ENCODE peak calls at places on chromosome 3, in ten cellular contexts. G is astrocyte; J is suprapubic skin; S is AG04450; R is neural progenitor cell; N is CD8-positive, alpha-beta T cell; Y is brain microvascular endothelial cell; I is upper lobe of right lung; M is keratinocyte; A is CD4-positive, alpha-beta T cell. C is an unnamed sample.

GRCh38 chr3:72698154-72698917 is 149.9 kb downstream of the SHQ1 start:
- DNase-seq in G (no peak), J (no peak), S (no peak), R (peak; percentile 43), N (no peak), Y (no peak), I (no peak), M (no peak), A (no peak), C (no peak)

GRCh38 chr3:37937156-37937555 is 53.4 kb upstream of the VILL start:
- DNase-seq in G (no peak), J (no peak), S (no peak), R (no peak), N (no peak), Y (no peak), I (no peak), M (no peak), A (no peak), C (no peak)

GRCh38 chr3:29430558-29430971 is 149.7 kb downstream of the RBMS3 start:
- DNase-seq in G (peak; percentile 78), J (no peak), S (peak; percentile 51), R (peak; percentile 42), N (no peak), Y (peak; percentile 27), I (no peak), M (no peak), A (no peak), C (no peak)

GRCh38 chr3:107884719-107885460 is 205.9 kb downstream of the CD47 start:
- DNase-seq in G (peak; percentile 72), J (no peak), S (peak; percentile 10), R (peak; percentile 11), N (no peak), Y (no peak), I (no peak), M (no peak), A (no peak), C (no peak)

GRCh38 chr3:134652886-134653630 is 2.2 kb upstream of the KY start:
- DNase-seq in G (no peak), J (no peak), S (no peak), R (no peak), N (no peak), Y (no peak), I (no peak), M (no peak), A (no peak), C (no peak)

GRCh38 chr3:28940530-28940929 is 340.3 kb upstream of the RBMS3 start:
- DNase-seq in G (peak; percentile 98), J (no peak), S (peak; percentile 78), R (no peak), N (no peak), Y (peak; percentile 80), I (no peak), M (no peak), A (no peak), C (no peak)

GRCh38 chr3:72750405-72750922 is 97.8 kb downstream of the SHQ1 start:
- DNase-seq in G (no peak), J (no peak), S (no peak), R (peak; percentile 8), N (no peak), Y (no peak), I (no peak), M (no peak), A (no peak), C (no peak)

GRCh38 chr3:99875925-99876781 is 58.5 kb downstream of the CMSS1 start:
- DNase-seq in G (peak; percentile 65), J (peak; percentile 82), S (no peak), R (peak; percentile 97), N (peak; percentile 52), Y (peak; percentile 75), I (peak; percentile 91), M (no peak), A (peak; percentile 71), C (no peak)

GRCh38 chr3:52679811-52680210 is 5.9 kb downstream of the PBRM1 start:
- DNase-seq in G (no peak), J (no peak), S (no peak), R (no peak), N (no peak), Y (no peak), I (no peak), M (no peak), A (no peak), C (no peak)

GRCh38 chr3:147838650-147839049 is 429.5 kb downstream of the ZIC1 start:
- DNase-seq in G (no peak), J (no peak), S (no peak), R (no peak), N (no peak), Y (no peak), I (no peak), M (no peak), A (no peak), C (no peak)

GRCh38 chr3:160403028-160403545 is 3.6 kb downstream of the SMC4 start:
- DNase-seq in G (no peak), J (no peak), S (no peak), R (no peak), N (no peak), Y (no peak), I (no peak), M (no peak), A (no peak), C (no peak)

GRCh38 chr3:151152626-151153025 is 50.4 kb downstream of the GPR171 start:
- DNase-seq in G (no peak), J (no peak), S (no peak), R (no peak), N (no peak), Y (no peak), I (no peak), M (no peak), A (no peak), C (no peak)
- H3K27ac ChIP-seq in G (no peak overlapping the region), J (no peak overlapping the region), S (no peak overlapping the region), R (no peak overlapping the region), N (no peak overlapping the region), Y (no peak overlapping the region), I (no peak overlapping the region), M (no peak overlapping the region), A (no peak overlapping the region), C (no peak overlapping the region)

GRCh38 chr3:186933801-186934200 is 3.5 kb downstream of the ST6GAL1 start:
- DNase-seq in G (no peak), J (no peak), S (no peak), R (no peak), N (no peak), Y (no peak), I (no peak), M (no peak), A (no peak), C (no peak)
- H3K27ac ChIP-seq in G (no peak overlapping the region), J (no peak overlapping the region), S (no peak overlapping the region), R (no peak overlapping the region), N (no peak overlapping the region), Y (no peak overlapping the region), I (peak overlapping the region; percentile 83), M (no peak overlapping the region), A (no peak overlapping the region), C (no peak overlapping the region)

DNA sequence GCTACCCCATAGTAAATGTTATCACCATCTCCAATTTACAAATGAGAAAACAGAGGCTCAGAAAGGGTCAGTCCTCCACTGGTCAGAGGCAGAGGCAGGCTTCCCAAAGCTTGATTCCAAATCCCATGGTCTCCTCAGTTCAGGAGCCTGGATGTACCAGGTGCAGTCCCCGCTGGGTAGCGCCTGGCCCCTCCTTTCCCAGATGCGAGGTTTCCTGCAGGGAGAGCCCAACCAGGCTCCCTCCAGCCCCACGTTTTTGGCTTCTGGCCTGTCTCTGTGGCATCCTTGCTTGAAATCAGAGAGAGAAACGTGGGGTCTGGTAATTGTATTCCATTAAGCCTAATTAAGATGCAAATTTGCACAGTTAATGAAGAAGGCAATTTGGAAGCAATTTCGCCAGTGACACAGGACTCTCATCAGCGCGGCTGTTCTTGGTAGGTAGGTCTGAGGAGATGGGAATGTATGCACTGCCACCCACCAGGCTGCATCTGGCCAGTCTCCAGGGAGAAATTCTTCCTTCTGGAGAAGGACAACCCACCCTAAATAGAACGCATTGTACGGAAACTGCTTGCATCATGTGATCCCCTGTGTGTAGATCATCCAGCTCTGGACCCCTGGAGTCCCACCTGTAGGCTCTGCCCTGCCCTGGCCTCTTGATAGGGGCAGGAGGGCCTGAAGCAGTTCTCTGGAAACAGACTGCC is 50.6 kb downstream of the HRH1 start:
- DNase-seq in G (peak; percentile 42), J (peak; percentile 40), S (no peak), R (peak; percentile 26), N (no peak), Y (no peak), I (no peak), M (no peak), A (no peak), C (no peak)
- H3K27ac ChIP-seq in G (no peak overlapping the region), J (no peak overlapping the region), S (no peak overlapping the region), R (no peak overlapping the region), N (no peak overlapping the region), Y (no peak overlapping the region), I (peak overlapping the region; percentile 42), M (no peak overlapping the region), A (no peak overlapping the region), C (no peak overlapping the region)

GRCh38 chr3:31754575-31755278 is 222.0 kb downstream of the STT3B start:
- DNase-seq in G (no peak), J (no peak), S (no peak), R (no peak), N (no peak), Y (no peak), I (no peak), M (no peak), A (no peak), C (no peak)

GRCh38 chr3:31753050-31753425 is 220.3 kb downstream of the STT3B start:
- DNase-seq in G (no peak), J (no peak), S (no peak), R (no peak), N (no peak), Y (no peak), I (no peak), M (no peak), A (no peak), C (no peak)

GRCh38 chr3:31758342-31758741 is 222.7 kb downstream of the OSBPL10 start:
- DNase-seq in G (no peak), J (no peak), S (no peak), R (no peak), N (no peak), Y (no peak), I (no peak), M (no peak), A (no peak), C (no peak)

GRCh38 chr3:31752305-31753049 is 219.8 kb downstream of the STT3B start:
- DNase-seq in G (no peak), J (no peak), S (no peak), R (peak; percentile 6), N (no peak), Y (no peak), I (no peak), M (no peak), A (no peak), C (no peak)

DNA sequence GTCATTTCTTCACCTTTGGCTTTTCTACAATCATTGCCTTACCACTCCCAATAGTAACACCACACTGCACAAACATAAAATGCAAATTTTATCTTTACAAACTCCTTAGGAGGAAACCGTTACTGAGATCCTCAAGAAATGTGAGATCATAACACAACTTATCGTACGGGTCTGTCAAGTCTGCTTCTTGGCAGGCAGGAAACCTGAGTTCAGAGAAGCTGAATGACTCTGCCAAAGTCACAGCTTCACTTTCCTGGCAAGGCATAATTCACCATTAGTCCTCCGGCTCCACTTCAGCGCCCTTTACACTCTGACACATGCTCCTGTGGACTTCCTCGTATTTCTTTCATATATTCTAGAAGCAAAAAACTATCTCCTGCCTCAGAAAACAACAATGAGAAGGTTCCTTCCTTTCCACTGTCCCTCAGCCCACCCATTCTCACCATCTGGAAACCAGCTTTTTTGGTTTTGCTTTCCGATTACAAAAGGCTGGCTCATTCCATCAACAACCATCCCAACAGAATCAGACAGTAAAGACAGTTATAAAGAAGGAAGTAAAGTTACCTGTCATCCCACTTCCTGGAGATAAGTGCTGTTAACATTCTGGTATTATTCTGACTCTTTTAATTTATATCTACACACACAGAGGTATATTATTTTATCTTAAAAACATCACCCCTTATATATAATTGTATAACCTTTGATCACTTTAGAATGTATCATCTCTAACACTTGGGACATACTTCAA is 223.4 kb downstream of the STT3B start:
- DNase-seq in G (no peak), J (no peak), S (no peak), R (no peak), N (no peak), Y (no peak), I (no peak), M (no peak), A (no peak), C (no peak)
- H3K27ac ChIP-seq in G (no peak overlapping the region), J (no peak overlapping the region), S (no peak overlapping the region), R (no peak overlapping the region), N (no peak overlapping the region), Y (no peak overlapping the region), I (no peak overlapping the region), M (no peak overlapping the region), A (no peak overlapping the region), C (no peak overlapping the region)